ENCODE peak calls at places on chromosomes 12 and 14, in five cellular contexts. K, C, P, F and L are unnamed samples.

GRCh38 chr14:22155582-22155981 is 433.4 kb downstream of the DAD1 start:
- DNase-seq in K (no peak), F (no peak), P (no peak), C (no peak), L (no peak)

GRCh38 chr14:64659366-64659765 is 44.9 kb upstream of the PLEKHG3 start:
- DNase-seq in C (no peak), P (no peak), K (no peak), F (no peak), L (no peak)

GRCh38 chr12:51270067-51270846 is at the start of gene SMAGP:
- DNase-seq in P (peak; percentile 31), K (peak; percentile 30), F (peak; percentile 71), C (no peak), L (no peak)

GRCh38 chr12:132395908-132396305 is 66.5 kb upstream of the GALNT9 start:
- DNase-seq in C (no peak), K (no peak), P (no peak), F (no peak), L (no peak)

GRCh38 chr14:42628591-42628990 is 1021.9 kb downstream of the LRFN5 start:
- DNase-seq in K (no peak), P (no peak), C (no peak), F (no peak), L (no peak)

GRCh38 chr14:64040044-64040443 is 187.2 kb downstream of the SYNE2 start:
- DNase-seq in C (no peak), K (no peak), F (no peak), P (no peak), L (no peak)

GRCh38 chr14:50232276-50232642 is 881 bp upstream of the SOS2 start:
- DNase-seq in C (peak; percentile 16), K (peak; percentile 37), P (no peak), F (no peak), L (no peak)

GRCh38 chr12:68833508-68833907 is 25.5 kb downstream of the MDM2 start:
- DNase-seq in F (no peak), K (no peak), C (no peak), P (no peak), L (no peak)

GRCh38 chr14:87999282-87999681 is 5.7 kb upstream of the GPR65 start:
- DNase-seq in C (no peak), F (no peak), K (no peak), P (no peak), L (no peak)

GRCh38 chr12:95326855-95327254 is 109.2 kb downstream of the VEZT start:
- DNase-seq in C (no peak), F (no peak), K (no peak), P (no peak), L (no peak)

GRCh38 chr14:49139593-49139992 is 446.6 kb downstream of the RPS29 start:
- DNase-seq in P (no peak), C (no peak), K (no peak), F (no peak), L (no peak)

GRCh38 chr14:45526715-45527549 is 273.9 kb upstream of the MIS18BP1 start:
- DNase-seq in F (peak; percentile 2), C (no peak), K (peak; percentile 66), P (no peak), L (peak; percentile 48)

GRCh38 chr12:109047081-109047805 is 5.1 kb upstream of the USP30 start:
- DNase-seq in F (no peak), K (no peak), P (no peak), C (no peak), L (no peak)

GRCh38 chr14:20477211-20477876 is 8.1 kb downstream of the PNP start:
- DNase-seq in F (peak; percentile 42), P (no peak), C (no peak), K (no peak), L (no peak)

GRCh38 chr12:131468206-131468605 is 242.7 kb upstream of the SFSWAP start:
- DNase-seq in K (no peak), F (no peak), C (no peak), P (no peak), L (no peak)

GRCh38 chr12:41552507-41553047 is 364.5 kb downstream of the PDZRN4 start:
- DNase-seq in P (no peak), C (no peak), K (no peak), F (no peak), L (no peak)

GRCh38 chr12:124783087-124783486 is 80.6 kb downstream of the SCARB1 start:
- DNase-seq in P (no peak), C (no peak), F (no peak), K (no peak), L (no peak)